ENCODE peak calls at places on chromosomes 4 and X, in five cellular contexts. S is neural progenitor cell, N is kidney, I is H9, Q is SK-N-SH. R is an unnamed sample.

GRCh38 chr4:114924311-114924710 is 189.1 kb downstream of the NDST4 start:
- DNase-seq in S (peak), N (no peak), I (peak), Q (no peak), R (peak)

GRCh38 chr4:174828845-174829701 is at the start of gene GLRA3:
- DNase-seq in S (peak), N (peak), I (peak), Q (peak), R (peak)

GRCh38 chrX:137052641-137053235 is 18.9 kb upstream of the GPR101 start:
- DNase-seq in S (peak), N (no peak), I (peak), Q (peak), R (peak)

GRCh38 chrX:66731398-66731797 is 92.5 kb upstream of the EDA2R start:
- DNase-seq in S (peak), N (no peak), I (no peak), Q (peak), R (no peak)

GRCh38 chrX:82677281-82677680 is 830.8 kb upstream of the POU3F4 start:
- DNase-seq in S (no peak), N (no peak), I (no peak), Q (no peak), R (no peak)

GRCh38 chr4:116585240-116585639 is 500.1 kb downstream of the TRAM1L1 start:
- DNase-seq in S (no peak), N (no peak), I (no peak), Q (no peak), R (no peak)

GRCh38 chrX:115409551-115409950 is 120.0 kb downstream of the LUZP4 start:
- DNase-seq in S (no peak), N (no peak), I (no peak), Q (no peak), R (no peak)

GRCh38 chr4:88177981-88178632 is 19.7 kb upstream of the ABCG2 start:
- DNase-seq in S (peak), N (no peak), I (peak), Q (no peak), R (peak)

GRCh38 chrX:118219866-118220265 is 103.3 kb upstream of the KLHL13 start:
- DNase-seq in S (no peak), N (no peak), I (no peak), Q (no peak), R (no peak)

DNA sequence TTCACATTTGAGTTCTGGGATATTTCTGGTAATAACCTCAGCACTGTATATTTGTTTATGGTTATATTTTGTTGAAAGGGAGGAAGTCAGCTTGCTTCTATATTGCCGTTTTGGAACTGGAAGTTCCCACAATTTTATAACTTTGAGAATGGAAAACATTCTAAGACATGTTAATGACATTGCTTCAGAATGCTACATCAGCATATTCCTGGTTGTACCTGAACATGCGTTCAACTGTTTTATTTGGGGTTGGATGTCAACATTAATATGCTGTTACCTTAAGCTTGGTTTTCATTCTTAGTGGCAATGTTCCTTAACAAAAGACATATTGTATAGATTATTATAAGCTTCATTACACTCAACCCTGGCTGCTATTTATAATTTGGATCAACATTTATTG is 489.4 kb upstream of the MAGEB18 start:
- DNase-seq in S (no peak), N (no peak), I (no peak), Q (no peak), R (no peak)
- TF ChIP-seq CTCF in S (no peak), N (no peak), I (no peak), Q (no peak), R (no peak)

GRCh38 chr4:110634320-110635154 is 11.7 kb upstream of the PITX2 start:
- DNase-seq in S (no peak), N (no peak), I (no peak), Q (no peak), R (no peak)

GRCh38 chr4:110635155-110635479 is 12.2 kb upstream of the PITX2 start:
- DNase-seq in S (no peak), N (no peak), I (no peak), Q (no peak), R (no peak)

GRCh38 chr4:110631582-110632505 is 9.0 kb upstream of the PITX2 start:
- DNase-seq in S (peak), N (peak), I (peak), Q (peak), R (peak)

GRCh38 chr4:110632506-110633357 is 9.9 kb upstream of the PITX2 start:
- DNase-seq in S (peak), N (peak), I (peak), Q (no peak), R (peak)

DNA sequence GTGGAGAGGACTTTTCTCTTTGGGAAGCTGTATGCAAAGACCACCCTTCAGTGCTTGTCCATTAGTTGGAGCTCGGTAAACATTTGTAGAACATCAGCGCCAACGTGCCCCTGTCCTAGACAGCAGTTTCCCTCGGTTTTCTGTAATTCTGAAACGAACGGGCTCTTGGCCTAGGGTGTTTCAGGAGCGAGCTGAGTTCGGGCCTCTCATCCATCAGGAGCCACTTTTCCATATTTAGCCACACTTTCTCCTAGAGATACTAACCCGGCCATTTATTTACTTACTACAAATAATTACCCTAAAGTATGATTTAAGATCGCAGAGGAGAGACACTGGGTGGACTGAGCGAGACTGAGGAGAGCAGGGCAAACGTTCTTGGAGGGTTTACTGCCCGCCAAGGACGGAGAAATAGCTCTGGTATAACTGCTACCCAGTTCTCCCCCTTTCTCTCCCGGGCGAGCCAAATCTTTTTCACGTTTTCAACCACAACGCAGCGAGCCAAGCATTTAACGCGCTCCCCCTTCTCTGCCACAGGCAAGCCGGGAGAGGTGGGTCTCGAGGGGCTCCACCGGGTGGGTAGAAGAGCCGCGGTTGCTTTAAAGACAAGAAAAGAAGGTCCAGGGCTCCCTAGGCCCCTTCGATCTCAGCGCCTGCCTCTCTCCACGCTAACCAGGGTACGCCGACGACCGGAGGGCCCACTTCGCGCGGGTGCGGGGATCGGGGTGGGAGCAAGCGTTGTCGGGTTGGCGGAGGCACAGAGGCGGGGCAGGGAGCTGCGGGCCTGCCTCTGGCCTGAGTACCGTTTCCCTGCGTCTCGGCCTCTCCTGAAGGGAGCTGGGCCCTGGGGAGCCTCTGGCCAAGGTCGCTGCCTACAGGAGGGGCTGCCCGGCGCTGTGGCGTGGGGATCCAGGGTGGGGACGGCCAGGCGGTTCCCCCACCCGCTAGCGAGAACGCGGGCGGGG is 10.8 kb upstream of the PITX2 start:
- DNase-seq in S (peak), N (peak), I (peak), Q (no peak), R (peak)
- H3K9ac ChIP-seq in S (no peak), N (no peak), I (no peak), Q (no peak), R (no peak)

GRCh38 chr4:178395798-178396197 is 953.6 kb upstream of the AGA start:
- DNase-seq in S (peak), N (no peak), I (peak), Q (no peak), R (peak)
- TF ChIP-seq CTCF in S (peak), N (no peak), I (peak), Q (peak), R (peak)

GRCh38 chr4:151797131-151797530 is 36.3 kb upstream of the GATB start:
- DNase-seq in S (no peak), N (no peak), I (no peak), Q (no peak), R (no peak)
- H3K9ac ChIP-seq in S (no peak), N (no peak), I (no peak), Q (no peak), R (no peak)

GRCh38 chr4:13611283-13611842 is 16.2 kb downstream of the BOD1L1 start:
- DNase-seq in S (no peak), N (no peak), I (no peak), Q (no peak), R (no peak)

GRCh38 chr4:13617801-13618200 is 9.7 kb downstream of the BOD1L1 start:
- DNase-seq in S (no peak), N (no peak), I (no peak), Q (no peak), R (no peak)

GRCh38 chr4:13616597-13616996 is 10.9 kb downstream of the BOD1L1 start:
- DNase-seq in S (no peak), N (no peak), I (no peak), Q (no peak), R (no peak)

GRCh38 chr4:13615162-13615561 is 12.4 kb downstream of the BOD1L1 start:
- DNase-seq in S (no peak), N (no peak), I (no peak), Q (no peak), R (no peak)

GRCh38 chr4:13612569-13612968 is 15.0 kb downstream of the BOD1L1 start:
- DNase-seq in S (peak), N (no peak), I (no peak), Q (no peak), R (no peak)
- TF ChIP-seq CTCF in S (peak), N (no peak), I (peak), Q (no peak), R (peak)

GRCh38 chr4:7595883-7596535 is 161.3 kb upstream of the PSAPL1 start:
- DNase-seq in S (peak), N (no peak), I (no peak), Q (no peak), R (peak)
- H3K9ac ChIP-seq in S (no peak), N (no peak), I (no peak), Q (no peak), R (no peak)

DNA sequence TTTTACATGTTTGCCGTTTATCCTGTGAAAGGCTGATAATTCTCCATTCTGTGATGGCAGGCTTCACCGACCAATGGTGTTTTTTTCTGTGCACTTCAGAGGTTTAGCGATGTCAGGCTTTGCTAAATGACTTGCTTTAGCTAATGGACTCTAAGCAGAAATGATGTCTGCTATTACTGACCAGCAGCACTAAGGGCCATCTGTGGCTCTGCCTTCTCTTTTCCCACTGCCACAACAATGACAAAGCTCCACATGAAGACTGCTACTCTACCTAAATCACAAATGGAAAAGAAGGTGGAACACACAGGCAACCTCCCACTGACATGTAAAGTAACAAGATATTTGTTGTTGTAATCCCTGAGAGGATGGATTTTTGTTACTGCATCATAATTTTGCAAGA is 68.4 kb upstream of the ALB start:
- DNase-seq in S (no peak), N (no peak), I (no peak), Q (no peak), R (no peak)
- TF ChIP-seq CTCF in S (no peak), N (no peak), I (no peak), Q (no peak), R (no peak)

GRCh38 chr4:55393461-55394320 is 2.1 kb upstream of the TMEM165 start:
- DNase-seq in S (no peak), N (no peak), I (no peak), Q (no peak), R (no peak)
- H3K9ac ChIP-seq in S (no peak), N (no peak), I (no peak), Q (no peak), R (no peak)

DNA sequence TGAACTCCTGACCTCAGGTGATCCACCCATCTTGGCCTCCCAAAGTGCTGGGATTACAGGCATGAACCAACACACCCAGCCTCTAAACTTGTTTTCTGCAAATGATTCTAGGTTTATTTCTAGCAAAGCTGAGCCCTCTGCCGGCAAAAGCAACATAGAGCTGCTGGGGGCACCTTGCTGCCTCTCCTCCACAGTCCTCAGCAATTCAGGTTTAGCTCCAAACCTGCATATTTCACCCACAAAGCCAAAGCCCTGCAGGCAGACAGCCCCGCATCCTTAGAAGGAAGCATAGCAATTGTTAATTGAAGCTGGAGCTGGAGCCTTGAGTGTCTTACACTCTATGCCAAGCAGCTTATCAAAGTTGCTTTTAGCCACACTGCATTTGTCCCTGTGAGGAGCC is 24.9 kb upstream of the OCIAD2 start:
- DNase-seq in S (no peak), N (no peak), I (no peak), Q (no peak), R (no peak)
- TF ChIP-seq CTCF in S (no peak), N (no peak), I (no peak), Q (peak), R (no peak)

GRCh38 chr4:38318737-38319455 is 345.1 kb upstream of the KLF3 start:
- DNase-seq in S (peak), N (peak), I (peak), Q (peak), R (peak)

GRCh38 chr4:38320833-38321232 is 343.2 kb upstream of the KLF3 start:
- DNase-seq in S (no peak), N (no peak), I (no peak), Q (no peak), R (no peak)

GRCh38 chr4:38320349-38320707 is 343.7 kb upstream of the KLF3 start:
- DNase-seq in S (no peak), N (no peak), I (no peak), Q (no peak), R (no peak)

GRCh38 chr4:38317238-38317637 is 346.8 kb upstream of the KLF3 start:
- DNase-seq in S (no peak), N (no peak), I (no peak), Q (no peak), R (no peak)

DNA sequence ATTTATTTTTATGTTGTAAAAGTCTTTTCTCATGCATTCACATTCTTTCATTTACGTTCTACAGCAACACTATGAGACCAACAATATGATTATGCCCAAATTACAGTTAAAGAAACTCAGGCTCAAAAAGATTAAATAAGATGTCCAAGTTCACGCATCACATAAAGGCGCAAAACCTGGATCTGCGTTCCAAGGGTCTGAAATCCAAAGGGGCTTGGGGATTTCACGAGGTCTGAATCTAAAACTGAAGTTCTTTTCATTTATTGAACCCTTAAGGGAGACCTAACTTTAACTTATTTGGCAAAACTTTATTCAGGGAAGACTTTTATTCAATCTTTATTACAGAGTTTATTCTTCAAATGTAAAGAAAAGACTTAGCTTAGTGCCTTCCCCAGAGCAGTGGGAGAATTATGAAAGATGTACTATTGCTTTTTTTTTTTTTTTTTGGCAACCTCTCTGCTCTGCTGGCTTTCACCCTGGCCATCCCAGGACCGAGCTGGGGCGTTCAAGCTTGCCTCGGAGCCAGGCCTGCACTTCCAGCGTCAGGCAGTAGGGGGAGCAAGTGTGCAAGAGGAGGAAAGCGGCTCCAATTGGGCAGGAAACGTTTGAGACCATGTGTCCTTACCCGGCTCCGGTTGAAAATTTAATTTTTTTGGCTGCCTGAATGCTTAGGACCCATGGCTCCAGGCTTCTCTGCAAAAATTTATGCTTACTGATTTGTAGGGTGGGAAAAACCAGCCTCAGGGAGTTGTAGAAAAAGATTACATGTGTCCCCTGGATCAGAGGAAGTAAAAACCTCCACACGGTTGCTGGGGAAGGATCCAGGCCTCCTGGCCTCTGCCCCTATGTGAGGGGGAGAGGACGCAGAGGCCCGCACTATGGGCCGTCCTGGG is 344.3 kb upstream of the KLF3 start:
- DNase-seq in S (peak), N (peak), I (peak), Q (peak), R (peak)
- H3K9ac ChIP-seq in S (no peak), N (peak), I (no peak), Q (no peak), R (no peak)